ENCODE peak calls at places on chromosomes 6 and 20, in seven cellular contexts. One of them, this sample, is unnamed.

GRCh38 chr6:125748534-125749111 is 809 bp upstream of the HEY2 start:
- DNase-seq in heart left ventricle: no peak
- DNase-seq in stomach: no peak
- DNase-seq in cardiac muscle cell: peak; percentile 35
- DNase-seq in fibroblast of villous mesenchyme: peak; percentile 23
- DNase-seq in cardiac fibroblast: peak; percentile 8
- DNase-seq in endodermal cell: no peak
- DNase-seq in this sample: peak; percentile 42

GRCh38 chr6:112881027-112881426 is 533.9 kb downstream of the RFPL4B start:
- DNase-seq in stomach: no peak
- DNase-seq in fibroblast of villous mesenchyme: peak; percentile 30
- DNase-seq in endodermal cell: no peak
- DNase-seq in heart left ventricle: no peak
- DNase-seq in cardiac fibroblast: peak; percentile 33
- DNase-seq in cardiac muscle cell: no peak
- DNase-seq in this sample: no peak

GRCh38 chr6:147615659-147616456 is 107.4 kb downstream of the SAMD5 start:
- DNase-seq in heart left ventricle: no peak
- DNase-seq in stomach: no peak
- DNase-seq in fibroblast of villous mesenchyme: no peak
- DNase-seq in endodermal cell: no peak
- DNase-seq in cardiac muscle cell: no peak
- DNase-seq in cardiac fibroblast: no peak
- DNase-seq in this sample: no peak

GRCh38 chr6:154302111-154302752 is 54.4 kb downstream of the IPCEF1 start:
- DNase-seq in fibroblast of villous mesenchyme: peak; percentile 89
- DNase-seq in cardiac fibroblast: peak; percentile 59
- DNase-seq in stomach: no peak
- DNase-seq in cardiac muscle cell: no peak
- DNase-seq in heart left ventricle: no peak
- DNase-seq in endodermal cell: no peak
- DNase-seq in this sample: no peak

GRCh38 chr6:105900120-105900937 is 185.8 kb upstream of the PRDM1 start:
- DNase-seq in endodermal cell: no peak
- DNase-seq in heart left ventricle: no peak
- DNase-seq in cardiac fibroblast: peak; percentile 17
- DNase-seq in fibroblast of villous mesenchyme: peak; percentile 90
- DNase-seq in cardiac muscle cell: no peak
- DNase-seq in stomach: no peak
- DNase-seq in this sample: no peak

GRCh38 chr20:34290471-34290870 is 12.7 kb downstream of the AHCY start:
- DNase-seq in heart left ventricle: no peak
- DNase-seq in stomach: no peak
- DNase-seq in fibroblast of villous mesenchyme: no peak
- DNase-seq in endodermal cell: no peak
- DNase-seq in cardiac muscle cell: no peak
- DNase-seq in cardiac fibroblast: no peak
- DNase-seq in this sample: no peak

GRCh38 chr20:43448748-43449535 is 8.8 kb upstream of the SRSF6 start:
- DNase-seq in stomach: peak; percentile 51
- DNase-seq in cardiac fibroblast: peak; percentile 49
- DNase-seq in fibroblast of villous mesenchyme: peak; percentile 42
- DNase-seq in heart left ventricle: no peak
- DNase-seq in cardiac muscle cell: peak; percentile 59
- DNase-seq in endodermal cell: peak; percentile 82
- DNase-seq in this sample: no peak

GRCh38 chr20:17645010-17645409 is 37.0 kb downstream of the RRBP1 start:
- DNase-seq in endodermal cell: no peak
- DNase-seq in heart left ventricle: peak; percentile 20
- DNase-seq in stomach: no peak
- DNase-seq in cardiac muscle cell: no peak
- DNase-seq in fibroblast of villous mesenchyme: no peak
- DNase-seq in cardiac fibroblast: no peak
- DNase-seq in this sample: no peak

GRCh38 chr6:12009180-12009748 is 2.8 kb upstream of the HIVEP1 start:
- DNase-seq in cardiac muscle cell: no peak
- DNase-seq in fibroblast of villous mesenchyme: no peak
- DNase-seq in cardiac fibroblast: no peak
- DNase-seq in heart left ventricle: no peak
- DNase-seq in stomach: peak; percentile 81
- DNase-seq in endodermal cell: no peak
- DNase-seq in this sample: no peak

GRCh38 chr20:54431545-54431944 is 43.8 kb upstream of the DOK5 start:
- DNase-seq in cardiac muscle cell: no peak
- DNase-seq in heart left ventricle: no peak
- DNase-seq in cardiac fibroblast: peak; percentile 2
- DNase-seq in fibroblast of villous mesenchyme: no peak
- DNase-seq in stomach: no peak
- DNase-seq in endodermal cell: no peak
- DNase-seq in this sample: no peak

GRCh38 chr20:1809121-1809520 is 86.1 kb upstream of the SIRPA start:
- DNase-seq in cardiac fibroblast: peak; percentile 34
- DNase-seq in heart left ventricle: no peak
- DNase-seq in stomach: no peak
- DNase-seq in fibroblast of villous mesenchyme: no peak
- DNase-seq in cardiac muscle cell: no peak
- DNase-seq in endodermal cell: no peak
- DNase-seq in this sample: no peak

GRCh38 chr6:91273729-91274128 is 686.9 kb upstream of the MAP3K7 start:
- DNase-seq in cardiac muscle cell: no peak
- DNase-seq in endodermal cell: no peak
- DNase-seq in heart left ventricle: peak; percentile 82
- DNase-seq in stomach: no peak
- DNase-seq in fibroblast of villous mesenchyme: no peak
- DNase-seq in cardiac fibroblast: peak; percentile 5
- DNase-seq in this sample: no peak

GRCh38 chr6:84762220-84762940 is 2.0 kb downstream of the TBX18 start:
- DNase-seq in cardiac muscle cell: peak; percentile 52
- DNase-seq in stomach: no peak
- DNase-seq in heart left ventricle: peak; percentile 55
- DNase-seq in endodermal cell: no peak
- DNase-seq in cardiac fibroblast: peak; percentile 75
- DNase-seq in fibroblast of villous mesenchyme: peak; percentile 49
- DNase-seq in this sample: no peak

GRCh38 chr6:12776291-12776690 is 59.7 kb downstream of the PHACTR1 start:
- DNase-seq in stomach: no peak
- DNase-seq in heart left ventricle: no peak
- DNase-seq in cardiac fibroblast: no peak
- DNase-seq in cardiac muscle cell: no peak
- DNase-seq in fibroblast of villous mesenchyme: no peak
- DNase-seq in endodermal cell: no peak
- DNase-seq in this sample: no peak

GRCh38 chr6:158104696-158105095 is 63.4 kb downstream of the SERAC1 start:
- DNase-seq in cardiac muscle cell: no peak
- DNase-seq in cardiac fibroblast: no peak
- DNase-seq in endodermal cell: no peak
- DNase-seq in heart left ventricle: no peak
- DNase-seq in stomach: no peak
- DNase-seq in fibroblast of villous mesenchyme: no peak
- DNase-seq in this sample: no peak

GRCh38 chr20:33656783-33657703 is 5.1 kb upstream of the C20orf144 start:
- DNase-seq in fibroblast of villous mesenchyme: no peak
- DNase-seq in cardiac muscle cell: no peak
- DNase-seq in stomach: no peak
- DNase-seq in endodermal cell: no peak
- DNase-seq in heart left ventricle: no peak
- DNase-seq in cardiac fibroblast: no peak
- DNase-seq in this sample: no peak

GRCh38 chr20:23161244-23161875 is 75.2 kb upstream of the CD93 start:
- DNase-seq in stomach: no peak
- DNase-seq in cardiac fibroblast: peak; percentile 37
- DNase-seq in fibroblast of villous mesenchyme: no peak
- DNase-seq in cardiac muscle cell: no peak
- DNase-seq in endodermal cell: peak; percentile 61
- DNase-seq in heart left ventricle: no peak
- DNase-seq in this sample: peak; percentile 38

GRCh38 chr6:116010400-116011095 is 50.1 kb downstream of the FRK start:
- DNase-seq in endodermal cell: peak; percentile 87
- DNase-seq in cardiac muscle cell: peak; percentile 65
- DNase-seq in stomach: peak; percentile 75
- DNase-seq in fibroblast of villous mesenchyme: peak; percentile 79
- DNase-seq in heart left ventricle: peak; percentile 78
- DNase-seq in cardiac fibroblast: peak; percentile 86
- DNase-seq in this sample: peak; percentile 66

GRCh38 chr6:151805286-151805840 is 2.1 kb upstream of the ESR1 start:
- DNase-seq in stomach: no peak
- DNase-seq in cardiac fibroblast: no peak
- DNase-seq in cardiac muscle cell: peak; percentile 5
- DNase-seq in fibroblast of villous mesenchyme: no peak
- DNase-seq in endodermal cell: peak; percentile 49
- DNase-seq in heart left ventricle: peak; percentile 34
- DNase-seq in this sample: no peak

GRCh38 chr6:118177720-118178119 is 270.7 kb downstream of the SLC35F1 start:
- DNase-seq in stomach: no peak
- DNase-seq in endodermal cell: no peak
- DNase-seq in fibroblast of villous mesenchyme: no peak
- DNase-seq in cardiac fibroblast: no peak
- DNase-seq in cardiac muscle cell: no peak
- DNase-seq in heart left ventricle: no peak
- DNase-seq in this sample: no peak

GRCh38 chr20:24953621-24954133 is 4.6 kb downstream of the CST7 start:
- DNase-seq in endodermal cell: peak; percentile 40
- DNase-seq in heart left ventricle: no peak
- DNase-seq in cardiac muscle cell: no peak
- DNase-seq in cardiac fibroblast: no peak
- DNase-seq in stomach: peak; percentile 25
- DNase-seq in fibroblast of villous mesenchyme: no peak
- DNase-seq in this sample: no peak

GRCh38 chr6:154247119-154247814 is 109.3 kb downstream of the IPCEF1 start:
- DNase-seq in cardiac muscle cell: peak; percentile 4
- DNase-seq in stomach: no peak
- DNase-seq in cardiac fibroblast: no peak
- DNase-seq in endodermal cell: peak; percentile 53
- DNase-seq in fibroblast of villous mesenchyme: no peak
- DNase-seq in heart left ventricle: no peak
- DNase-seq in this sample: no peak

GRCh38 chr6:105483492-105483891 is 80.6 kb upstream of the PREP start:
- DNase-seq in cardiac muscle cell: no peak
- DNase-seq in endodermal cell: no peak
- DNase-seq in fibroblast of villous mesenchyme: peak; percentile 60
- DNase-seq in heart left ventricle: no peak
- DNase-seq in stomach: no peak
- DNase-seq in cardiac fibroblast: peak; percentile 29
- DNase-seq in this sample: no peak

GRCh38 chr20:23445596-23446217 is 6.2 kb downstream of the CSTL1 start:
- DNase-seq in cardiac fibroblast: peak; percentile 38
- DNase-seq in stomach: no peak
- DNase-seq in endodermal cell: no peak
- DNase-seq in cardiac muscle cell: no peak
- DNase-seq in fibroblast of villous mesenchyme: peak; percentile 80
- DNase-seq in heart left ventricle: no peak
- DNase-seq in this sample: no peak

GRCh38 chr20:52614036-52614863 is 357.9 kb upstream of the TSHZ2 start:
- DNase-seq in endodermal cell: no peak
- DNase-seq in fibroblast of villous mesenchyme: no peak
- DNase-seq in cardiac fibroblast: no peak
- DNase-seq in stomach: no peak
- DNase-seq in heart left ventricle: no peak
- DNase-seq in cardiac muscle cell: no peak
- DNase-seq in this sample: no peak

GRCh38 chr20:57022306-57022705 is 244.1 kb downstream of the BMP7 start:
- DNase-seq in endodermal cell: peak; percentile 89
- DNase-seq in stomach: no peak
- DNase-seq in fibroblast of villous mesenchyme: no peak
- DNase-seq in heart left ventricle: no peak
- DNase-seq in cardiac fibroblast: no peak
- DNase-seq in cardiac muscle cell: no peak
- DNase-seq in this sample: no peak
- TF ChIP-seq CTCF in endodermal cell: peak; percentile 76
- TF ChIP-seq CTCF in stomach: no peak
- TF ChIP-seq CTCF in fibroblast of villous mesenchyme: no peak
- TF ChIP-seq CTCF in heart left ventricle: no peak
- TF ChIP-seq CTCF in cardiac fibroblast: no peak
- TF ChIP-seq CTCF in cardiac muscle cell: no peak
- TF ChIP-seq CTCF in this sample: no peak

DNA sequence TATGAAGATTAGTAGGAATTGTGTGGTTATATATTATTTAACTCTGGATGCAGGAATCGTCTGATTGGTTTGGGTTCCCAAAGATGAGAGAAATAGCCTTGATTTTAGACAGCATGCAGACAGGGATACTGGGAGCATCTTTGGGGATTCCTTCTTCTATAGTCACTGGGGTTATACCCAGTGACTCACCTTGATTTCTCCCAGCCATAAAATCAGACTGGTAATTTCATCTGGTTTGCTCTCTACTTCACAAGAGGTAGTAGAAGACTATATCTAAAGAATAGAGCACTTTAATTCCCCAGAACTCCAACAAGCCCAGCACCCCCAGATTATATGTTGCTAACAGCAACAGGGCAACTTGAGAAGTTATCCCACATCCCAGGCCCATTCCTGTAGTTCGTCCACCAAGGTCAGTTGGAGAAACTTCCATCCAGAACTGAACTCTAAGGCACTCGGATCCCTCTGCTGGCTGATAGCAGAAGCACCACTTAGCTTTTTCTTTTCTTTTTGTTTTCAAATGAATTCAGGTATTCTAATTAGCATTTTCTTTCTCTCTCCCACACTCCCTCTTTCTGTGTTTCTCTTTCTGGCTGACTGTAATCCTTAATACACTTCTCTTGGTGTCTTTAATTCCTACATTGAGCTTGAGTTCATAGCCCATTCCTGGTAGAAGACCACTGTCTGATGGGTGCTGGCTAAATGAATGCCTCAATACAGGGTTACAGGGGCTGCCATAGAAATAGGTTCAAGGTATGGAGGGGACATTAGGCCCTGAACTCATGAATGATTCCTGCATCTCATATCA is 20.4 kb upstream of the EFHC1 start:
- DNase-seq in cardiac muscle cell: peak; percentile 72
- DNase-seq in fibroblast of villous mesenchyme: peak; percentile 70
- DNase-seq in endodermal cell: peak; percentile 78
- DNase-seq in stomach: no peak
- DNase-seq in heart left ventricle: no peak
- DNase-seq in cardiac fibroblast: peak; percentile 76
- DNase-seq in this sample: no peak
- TF ChIP-seq CTCF in cardiac muscle cell: peak; percentile 88
- TF ChIP-seq CTCF in fibroblast of villous mesenchyme: peak; percentile 90
- TF ChIP-seq CTCF in endodermal cell: peak; percentile 93
- TF ChIP-seq CTCF in stomach: peak; percentile 77
- TF ChIP-seq CTCF in heart left ventricle: peak; percentile 82
- TF ChIP-seq CTCF in cardiac fibroblast: peak; percentile 88
- TF ChIP-seq CTCF in this sample: peak; percentile 80

DNA sequence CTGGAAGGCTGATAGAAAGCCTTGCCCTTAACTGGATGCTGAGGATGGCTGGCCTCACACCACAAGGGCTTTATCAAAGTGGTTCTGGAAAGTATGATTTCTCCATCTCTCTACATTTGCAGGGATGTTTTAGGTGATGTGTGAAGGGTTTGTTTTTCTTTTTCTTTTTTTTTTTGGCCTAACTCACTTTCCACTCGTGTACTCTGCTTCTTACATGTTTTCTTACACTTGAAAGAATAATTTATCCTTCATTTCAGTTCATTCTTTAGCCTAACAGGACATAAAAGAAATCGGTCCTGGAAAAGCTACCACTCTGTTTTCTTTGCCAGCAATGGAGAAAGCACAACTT is 41.2 kb downstream of the ISM1 start:
- DNase-seq in endodermal cell: no peak
- DNase-seq in cardiac muscle cell: no peak
- DNase-seq in stomach: no peak
- DNase-seq in fibroblast of villous mesenchyme: no peak
- DNase-seq in heart left ventricle: no peak
- DNase-seq in cardiac fibroblast: no peak
- DNase-seq in this sample: no peak
- TF ChIP-seq CTCF in endodermal cell: no peak
- TF ChIP-seq CTCF in cardiac muscle cell: no peak
- TF ChIP-seq CTCF in stomach: no peak
- TF ChIP-seq CTCF in fibroblast of villous mesenchyme: no peak
- TF ChIP-seq CTCF in heart left ventricle: no peak
- TF ChIP-seq CTCF in cardiac fibroblast: no peak
- TF ChIP-seq CTCF in this sample: no peak

GRCh38 chr20:40265872-40266533 is 423.0 kb downstream of the MAFB start:
- DNase-seq in heart left ventricle: peak; percentile 33
- DNase-seq in cardiac muscle cell: peak; percentile 45
- DNase-seq in stomach: peak; percentile 39
- DNase-seq in endodermal cell: peak; percentile 75
- DNase-seq in fibroblast of villous mesenchyme: no peak
- DNase-seq in cardiac fibroblast: peak; percentile 71
- DNase-seq in this sample: no peak
- TF ChIP-seq CTCF in heart left ventricle: peak; percentile 28
- TF ChIP-seq CTCF in cardiac muscle cell: peak; percentile 63
- TF ChIP-seq CTCF in stomach: peak; percentile 16
- TF ChIP-seq CTCF in endodermal cell: peak; percentile 81
- TF ChIP-seq CTCF in fibroblast of villous mesenchyme: peak; percentile 44
- TF ChIP-seq CTCF in cardiac fibroblast: peak; percentile 34
- TF ChIP-seq CTCF in this sample: peak; percentile 26